ENCODE peak calls at places on chromosome 17, in five cellular contexts. E, I, J, O and C are unnamed samples.

GRCh38 chr17:66964083-66964771 is at the start of gene CACNG4:
- DNase-seq in I (no peak), J (no peak), O (no peak), E (no peak), C (no peak)

GRCh38 chr17:50440172-50440837 is 14.3 kb downstream of the ACSF2 start:
- DNase-seq in J (no peak), E (no peak), I (no peak), O (no peak), C (no peak)

GRCh38 chr17:45942284-45942683 is 47.9 kb downstream of the MAPT start:
- DNase-seq in I (peak), J (no peak), E (no peak), O (no peak), C (no peak)

GRCh38 chr17:21377821-21378396 is 1.8 kb downstream of the KCNJ12 start:
- DNase-seq in I (no peak), O (no peak), J (no peak), E (no peak), C (no peak)

GRCh38 chr17:78595135-78595810 is 18.1 kb upstream of the DNAH17 start:
- DNase-seq in E (no peak), I (no peak), O (no peak), J (no peak), C (no peak)

GRCh38 chr17:50719924-50720805 is 762 bp downstream of the LUC7L3 start:
- DNase-seq in I (no peak), E (no peak), J (no peak), O (no peak), C (no peak)

GRCh38 chr17:38727661-38728220 is 2.4 kb upstream of the CISD3 start:
- DNase-seq in J (no peak), I (no peak), E (no peak), O (no peak), C (no peak)

GRCh38 chr17:44757045-44757917 is 1.5 kb upstream of the ADAM11 start:
- DNase-seq in O (no peak), J (no peak), E (no peak), I (no peak), C (no peak)

GRCh38 chr17:37273419-37274051 is 102.2 kb upstream of the C17orf78 start:
- DNase-seq in J (no peak), O (no peak), E (no peak), I (no peak), C (peak)

GRCh38 chr17:79776378-79777165 is 1.4 kb upstream of the CBX2 start:
- DNase-seq in E (no peak), I (no peak), O (no peak), J (no peak), C (no peak)

GRCh38 chr17:6857904-6858303 is 26.4 kb upstream of the TEKT1 start:
- DNase-seq in E (no peak), I (no peak), O (no peak), J (no peak), C (no peak)

GRCh38 chr17:74123350-74123749 is 80.1 kb upstream of the RPL38 start:
- DNase-seq in O (no peak), E (no peak), I (no peak), J (no peak), C (no peak)

GRCh38 chr17:62882878-62883277 is 74.8 kb upstream of the MARCHF10 start:
- DNase-seq in E (no peak), J (no peak), I (no peak), O (no peak), C (no peak)

GRCh38 chr17:83078378-83079339 is 750 bp upstream of the METRNL start:
- DNase-seq in J (no peak), I (no peak), O (no peak), E (no peak), C (no peak)

GRCh38 chr17:68057531-68057952 is 22.0 kb downstream of the KPNA2 start:
- DNase-seq in O (peak), J (peak), I (no peak), E (no peak), C (no peak)

GRCh38 chr17:20063665-20064648 is 54.8 kb downstream of the SPECC1 start:
- DNase-seq in I (peak), E (peak), O (no peak), J (no peak), C (peak)

GRCh38 chr17:47987240-47987835 is 16.4 kb downstream of the CDK5RAP3 start:
- DNase-seq in O (no peak), J (no peak), I (no peak), E (no peak), C (no peak)

GRCh38 chr17:48915459-48916282 is 7.5 kb downstream of the UBE2Z start:
- DNase-seq in I (no peak), O (no peak), E (peak), J (no peak), C (peak)

GRCh38 chr17:43570518-43570928 is 24.4 kb upstream of the ETV4 start:
- DNase-seq in I (no peak), O (no peak), J (no peak), E (peak), C (peak)

GRCh38 chr17:74211929-74212261 is 1.5 kb upstream of the TTYH2 start:
- DNase-seq in I (no peak), O (no peak), E (no peak), J (no peak), C (no peak)

GRCh38 chr17:34665150-34665802 is 85.9 kb downstream of the TMEM132E start:
- DNase-seq in E (no peak), O (no peak), J (no peak), I (no peak), C (no peak)

GRCh38 chr17:44533533-44534246 is 23.6 kb upstream of the FZD2 start:
- DNase-seq in J (peak), O (peak), I (peak), E (no peak), C (peak)

GRCh38 chr17:58238147-58238634 is at the start of gene LPO:
- DNase-seq in E (no peak), J (no peak), O (no peak), I (no peak), C (no peak)

GRCh38 chr17:32356750-32357149 is 6.8 kb downstream of the ZNF207 start:
- DNase-seq in I (no peak), J (no peak), O (no peak), E (no peak), C (no peak)

GRCh38 chr17:37089998-37090397 is 141.2 kb downstream of the AATF start:
- DNase-seq in E (no peak), I (no peak), O (peak), J (peak), C (no peak)

GRCh38 chr17:75535119-75535537 is 9.6 kb downstream of the LLGL2 start:
- DNase-seq in J (peak), I (no peak), E (no peak), O (no peak), C (no peak)

GRCh38 chr17:46964315-46965265 is 14.5 kb downstream of the RPRML start:
- DNase-seq in J (no peak), I (no peak), O (no peak), E (no peak), C (no peak)

GRCh38 chr17:56593741-56594527 is 435 bp downstream of the NOG start:
- DNase-seq in I (peak), O (peak), E (peak), J (no peak), C (peak)

GRCh38 chr17:79372470-79373238 is 238.2 kb downstream of the RBFOX3 start:
- DNase-seq in O (no peak), E (no peak), J (no peak), I (no peak), C (no peak)

GRCh38 chr17:77957215-77957868 is 1.2 kb upstream of the TNRC6C start:
- DNase-seq in I (no peak), J (no peak), O (no peak), E (no peak), C (no peak)

GRCh38 chr17:83079340-83079747 is at the start of gene METRNL:
- DNase-seq in E (no peak), O (peak), J (peak), I (peak), C (peak)

GRCh38 chr17:17739388-17740066 is 58.3 kb downstream of the RAI1 start:
- DNase-seq in E (no peak), O (no peak), J (no peak), I (no peak), C (peak)

GRCh38 chr17:58680038-58680369 is 11.8 kb downstream of the TEX14 start:
- DNase-seq in J (no peak), E (no peak), I (no peak), O (no peak), C (no peak)

GRCh38 chr17:48149174-48150106 is 41.9 kb downstream of the SNX11 start:
- DNase-seq in E (no peak), I (no peak), O (no peak), J (no peak), C (no peak)

GRCh38 chr17:79340771-79341528 is 266.3 kb downstream of the ENGASE start:
- DNase-seq in I (no peak), E (no peak), J (no peak), O (no peak), C (no peak)

GRCh38 chr17:44546711-44547606 is 10.3 kb upstream of the FZD2 start:
- DNase-seq in I (no peak), E (no peak), O (no peak), J (no peak), C (peak)

GRCh38 chr17:17886747-17887146 is 50.0 kb upstream of the SREBF1 start:
- DNase-seq in O (no peak), E (no peak), J (no peak), I (no peak), C (no peak)

GRCh38 chr17:81582341-81582740 is 30.2 kb upstream of the FAAP100 start:
- DNase-seq in E (no peak), I (no peak), O (no peak), J (no peak), C (no peak)
- H3K27ac ChIP-seq in E (no peak), I (no peak), O (no peak), J (no peak), C (peak)

GRCh38 chr17:80891096-80892018 is 100.3 kb upstream of the CHMP6 start:
- DNase-seq in E (peak), O (peak), J (peak), I (no peak), C (peak)
- TF ChIP-seq CTCF in E (peak), O (no peak), J (no peak), I (no peak), C (no peak)

GRCh38 chr17:59830846-59831486 is 61.8 kb downstream of the TUBD1 start:
- DNase-seq in E (no peak), I (peak), O (no peak), J (no peak), C (no peak)

GRCh38 chr17:59829217-59830006 is 63.3 kb downstream of the TUBD1 start:
- DNase-seq in E (peak), J (no peak), I (no peak), O (no peak), C (peak)

GRCh38 chr17:59827721-59828477 is 64.8 kb downstream of the TUBD1 start:
- DNase-seq in I (no peak), J (no peak), E (no peak), O (no peak), C (no peak)

GRCh38 chr17:59828478-59828760 is 64.3 kb downstream of the TUBD1 start:
- DNase-seq in E (no peak), J (no peak), I (no peak), O (no peak), C (no peak)

DNA sequence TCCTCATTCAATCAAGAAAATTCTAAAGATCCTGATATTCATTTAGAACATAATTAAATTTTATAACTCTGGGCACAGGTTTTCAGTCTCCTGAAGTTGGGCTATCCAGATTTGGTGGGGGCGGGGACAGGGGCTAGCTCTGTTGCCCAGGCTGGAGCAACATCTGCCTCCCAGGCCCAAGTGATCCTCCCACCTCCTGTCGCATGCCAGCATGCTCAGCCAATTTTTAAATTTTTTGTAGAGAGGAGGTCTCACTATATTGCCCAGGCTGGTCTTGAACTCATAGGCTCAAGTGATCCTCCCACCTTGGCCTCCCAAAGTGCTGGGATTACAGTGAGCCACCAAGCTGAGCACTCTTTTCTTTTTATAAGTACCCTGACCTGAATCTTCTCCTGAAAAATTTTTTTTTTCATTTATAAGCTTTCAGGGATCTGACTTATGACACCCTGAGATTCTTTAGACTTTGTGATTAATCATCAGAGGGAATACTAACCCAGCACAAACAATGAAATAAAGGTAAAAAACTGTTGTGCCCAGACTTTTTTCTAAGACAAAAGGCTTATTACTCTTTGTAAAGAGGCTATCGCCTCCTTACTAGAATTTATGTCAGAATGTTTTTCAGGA is 62.6 kb downstream of the TUBD1 start:
- DNase-seq in J (no peak), I (no peak), O (no peak), E (peak), C (no peak)
- H3K27ac ChIP-seq in J (no peak), I (peak), O (peak), E (peak), C (peak)

GRCh38 chr17:70318061-70318460 is 148.7 kb downstream of the KCNJ2 start:
- DNase-seq in J (no peak), E (no peak), I (no peak), O (no peak), C (no peak)
- TF ChIP-seq CTCF in J (no peak), E (no peak), I (no peak), O (no peak), C (no peak)

GRCh38 chr17:16418684-16419066 is 3.3 kb downstream of the TRPV2 start:
- DNase-seq in E (no peak), O (no peak), J (no peak), I (no peak), C (no peak)
- H3K27ac ChIP-seq in E (no peak), O (no peak), J (no peak), I (peak), C (no peak)

DNA sequence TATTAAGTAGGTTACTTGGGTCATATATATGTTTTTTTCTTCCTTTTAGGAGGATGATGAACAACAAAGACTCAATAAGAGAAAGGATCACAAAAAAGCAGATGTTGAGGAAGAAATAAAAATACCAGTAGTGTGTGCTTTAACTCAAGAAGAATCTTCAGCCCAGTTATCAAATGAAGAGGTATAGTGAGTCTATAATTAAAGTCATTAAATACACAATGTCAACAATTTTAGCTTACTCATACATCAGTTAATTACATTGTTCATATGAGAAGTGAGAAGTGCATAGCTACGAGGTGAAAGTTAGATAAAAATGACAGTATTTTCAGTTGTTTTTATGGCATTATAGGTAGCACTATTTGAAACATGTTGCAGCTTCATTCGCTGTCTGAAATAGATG is 65.2 kb downstream of the NUP88 start:
- DNase-seq in E (no peak), I (no peak), J (no peak), O (no peak), C (no peak)
- TF ChIP-seq CTCF in E (no peak), I (no peak), J (no peak), O (no peak), C (no peak)